ENCODE peak calls at places on chromosomes 11 and 22, in seven cellular contexts. One of them, this sample, is unnamed.

GRCh38 chr11:92670293-92670890 is 299.1 kb upstream of the MTNR1B start:
- DNase-seq in cardiac fibroblast: no peak
- DNase-seq in epithelial cell of proximal tubule: no peak
- DNase-seq in tibial nerve: no peak
- DNase-seq in fibroblast of the aortic adventitia: no peak
- DNase-seq in endothelial cell: no peak
- DNase-seq in MCF 10A: no peak
- DNase-seq in this sample: no peak

GRCh38 chr22:48490513-48491411 is 1336.9 kb downstream of the BRD1 start:
- DNase-seq in epithelial cell of proximal tubule: no peak
- DNase-seq in cardiac fibroblast: no peak
- DNase-seq in endothelial cell: no peak
- DNase-seq in MCF 10A: no peak
- DNase-seq in tibial nerve: no peak
- DNase-seq in fibroblast of the aortic adventitia: no peak
- DNase-seq in this sample: no peak

GRCh38 chr11:118901494-118902335 is 18.0 kb downstream of the CXCR5 start:
- DNase-seq in fibroblast of the aortic adventitia: no peak
- DNase-seq in epithelial cell of proximal tubule: no peak
- DNase-seq in endothelial cell: no peak
- DNase-seq in tibial nerve: no peak
- DNase-seq in cardiac fibroblast: no peak
- DNase-seq in MCF 10A: no peak
- DNase-seq in this sample: no peak

GRCh38 chr22:10781571-10782403 is 4746.2 kb upstream of the OR11H1 start:
- DNase-seq in fibroblast of the aortic adventitia: no peak
- DNase-seq in endothelial cell: no peak
- DNase-seq in cardiac fibroblast: no peak
- DNase-seq in MCF 10A: no peak
- DNase-seq in tibial nerve: no peak
- DNase-seq in epithelial cell of proximal tubule: no peak
- DNase-seq in this sample: no peak

GRCh38 chr11:93537022-93537421 is 6.2 kb downstream of the SMCO4 start:
- DNase-seq in epithelial cell of proximal tubule: no peak
- DNase-seq in cardiac fibroblast: no peak
- DNase-seq in endothelial cell: no peak
- DNase-seq in tibial nerve: no peak
- DNase-seq in MCF 10A: no peak
- DNase-seq in fibroblast of the aortic adventitia: no peak
- DNase-seq in this sample: no peak

GRCh38 chr22:21457023-21457787 is 10.0 kb upstream of the TMEM191C start:
- DNase-seq in endothelial cell: no peak
- DNase-seq in fibroblast of the aortic adventitia: no peak
- DNase-seq in MCF 10A: peak; percentile 43
- DNase-seq in tibial nerve: no peak
- DNase-seq in epithelial cell of proximal tubule: no peak
- DNase-seq in cardiac fibroblast: no peak
- DNase-seq in this sample: no peak

GRCh38 chr11:115918579-115918978 is 414.4 kb upstream of the CADM1 start:
- DNase-seq in endothelial cell: no peak
- DNase-seq in fibroblast of the aortic adventitia: no peak
- DNase-seq in MCF 10A: no peak
- DNase-seq in cardiac fibroblast: no peak
- DNase-seq in epithelial cell of proximal tubule: no peak
- DNase-seq in tibial nerve: no peak
- DNase-seq in this sample: no peak

GRCh38 chr11:10125522-10126133 is 168.4 kb downstream of the SBF2 start:
- DNase-seq in endothelial cell: no peak
- DNase-seq in MCF 10A: peak; percentile 18
- DNase-seq in tibial nerve: no peak
- DNase-seq in epithelial cell of proximal tubule: no peak
- DNase-seq in fibroblast of the aortic adventitia: peak; percentile 86
- DNase-seq in cardiac fibroblast: peak; percentile 55
- DNase-seq in this sample: peak; percentile 22

GRCh38 chr11:11313902-11314692 is 39.0 kb downstream of the CSNK2A3 start:
- DNase-seq in tibial nerve: no peak
- DNase-seq in cardiac fibroblast: no peak
- DNase-seq in epithelial cell of proximal tubule: no peak
- DNase-seq in fibroblast of the aortic adventitia: no peak
- DNase-seq in endothelial cell: no peak
- DNase-seq in MCF 10A: no peak
- DNase-seq in this sample: no peak

GRCh38 chr11:28836285-28837081 is 728.3 kb downstream of the METTL15 start:
- DNase-seq in cardiac fibroblast: peak; percentile 94
- DNase-seq in epithelial cell of proximal tubule: peak; percentile 99
- DNase-seq in MCF 10A: peak; percentile 75
- DNase-seq in fibroblast of the aortic adventitia: peak; percentile 98
- DNase-seq in endothelial cell: no peak
- DNase-seq in tibial nerve: no peak
- DNase-seq in this sample: peak; percentile 92

GRCh38 chr11:72962084-72962483 is 147.9 kb downstream of the ATG16L2 start:
- DNase-seq in tibial nerve: no peak
- DNase-seq in endothelial cell: no peak
- DNase-seq in epithelial cell of proximal tubule: no peak
- DNase-seq in fibroblast of the aortic adventitia: peak; percentile 60
- DNase-seq in cardiac fibroblast: peak; percentile 67
- DNase-seq in MCF 10A: peak; percentile 57
- DNase-seq in this sample: no peak

GRCh38 chr22:27719535-27720227 is 81.9 kb downstream of the MN1 start:
- DNase-seq in cardiac fibroblast: no peak
- DNase-seq in tibial nerve: no peak
- DNase-seq in epithelial cell of proximal tubule: no peak
- DNase-seq in fibroblast of the aortic adventitia: peak; percentile 82
- DNase-seq in endothelial cell: no peak
- DNase-seq in MCF 10A: peak; percentile 96
- DNase-seq in this sample: no peak

GRCh38 chr11:69704508-69705245 is 855 bp upstream of the FGF19 start:
- DNase-seq in fibroblast of the aortic adventitia: no peak
- DNase-seq in cardiac fibroblast: peak; percentile 16
- DNase-seq in endothelial cell: peak; percentile 64
- DNase-seq in epithelial cell of proximal tubule: no peak
- DNase-seq in tibial nerve: no peak
- DNase-seq in MCF 10A: no peak
- DNase-seq in this sample: no peak

GRCh38 chr11:33897761-33898403 is 6.0 kb upstream of the LMO2 start:
- DNase-seq in endothelial cell: no peak
- DNase-seq in epithelial cell of proximal tubule: no peak
- DNase-seq in tibial nerve: no peak
- DNase-seq in MCF 10A: no peak
- DNase-seq in cardiac fibroblast: no peak
- DNase-seq in fibroblast of the aortic adventitia: no peak
- DNase-seq in this sample: no peak

GRCh38 chr11:72818971-72819370 is 4.8 kb downstream of the ATG16L2 start:
- DNase-seq in fibroblast of the aortic adventitia: no peak
- DNase-seq in epithelial cell of proximal tubule: no peak
- DNase-seq in tibial nerve: no peak
- DNase-seq in endothelial cell: no peak
- DNase-seq in cardiac fibroblast: no peak
- DNase-seq in MCF 10A: no peak
- DNase-seq in this sample: no peak

GRCh38 chr11:125069008-125069407 is 5.9 kb downstream of the SLC37A2 start:
- DNase-seq in epithelial cell of proximal tubule: no peak
- DNase-seq in cardiac fibroblast: no peak
- DNase-seq in endothelial cell: no peak
- DNase-seq in tibial nerve: no peak
- DNase-seq in fibroblast of the aortic adventitia: peak; percentile 55
- DNase-seq in MCF 10A: no peak
- DNase-seq in this sample: no peak

GRCh38 chr11:12531020-12531419 is 143.2 kb upstream of the TEAD1 start:
- DNase-seq in cardiac fibroblast: no peak
- DNase-seq in endothelial cell: no peak
- DNase-seq in tibial nerve: no peak
- DNase-seq in MCF 10A: no peak
- DNase-seq in epithelial cell of proximal tubule: no peak
- DNase-seq in fibroblast of the aortic adventitia: no peak
- DNase-seq in this sample: no peak

GRCh38 chr11:127491589-127491988 is 491.0 kb upstream of the KIRREL3 start:
- DNase-seq in MCF 10A: no peak
- DNase-seq in tibial nerve: no peak
- DNase-seq in endothelial cell: no peak
- DNase-seq in cardiac fibroblast: no peak
- DNase-seq in fibroblast of the aortic adventitia: no peak
- DNase-seq in epithelial cell of proximal tubule: no peak
- DNase-seq in this sample: no peak

GRCh38 chr11:127490896-127491295 is 490.3 kb upstream of the KIRREL3 start:
- DNase-seq in fibroblast of the aortic adventitia: no peak
- DNase-seq in endothelial cell: no peak
- DNase-seq in epithelial cell of proximal tubule: no peak
- DNase-seq in cardiac fibroblast: no peak
- DNase-seq in tibial nerve: no peak
- DNase-seq in MCF 10A: no peak
- DNase-seq in this sample: no peak

GRCh38 chr11:127496165-127496564 is 495.6 kb upstream of the KIRREL3 start:
- DNase-seq in endothelial cell: no peak
- DNase-seq in fibroblast of the aortic adventitia: no peak
- DNase-seq in cardiac fibroblast: no peak
- DNase-seq in MCF 10A: no peak
- DNase-seq in epithelial cell of proximal tubule: no peak
- DNase-seq in tibial nerve: no peak
- DNase-seq in this sample: no peak

GRCh38 chr11:127492025-127492424 is 491.5 kb upstream of the KIRREL3 start:
- DNase-seq in cardiac fibroblast: no peak
- DNase-seq in endothelial cell: no peak
- DNase-seq in tibial nerve: no peak
- DNase-seq in fibroblast of the aortic adventitia: no peak
- DNase-seq in epithelial cell of proximal tubule: peak; percentile 46
- DNase-seq in MCF 10A: no peak
- DNase-seq in this sample: peak; percentile 33

DNA sequence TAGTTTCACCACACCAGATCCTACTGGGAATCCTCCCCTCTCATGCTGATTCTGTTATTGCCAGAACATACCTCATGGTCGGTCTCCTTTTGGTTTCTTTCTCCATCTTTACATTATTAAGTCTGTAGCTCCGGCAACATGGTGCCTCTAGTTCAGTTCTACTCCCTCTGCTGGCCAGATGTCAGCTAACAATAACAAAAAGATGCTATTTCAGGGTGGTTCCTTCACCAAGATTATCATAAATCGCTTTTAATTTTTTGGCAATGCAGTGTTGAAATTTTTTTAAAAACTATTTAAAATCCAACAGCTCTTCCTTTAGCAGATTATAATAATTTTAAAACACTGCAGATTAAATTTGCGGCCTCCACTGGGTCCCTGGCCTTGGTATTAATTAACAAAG is 492.8 kb upstream of the KIRREL3 start:
- DNase-seq in fibroblast of the aortic adventitia: no peak
- DNase-seq in endothelial cell: peak; percentile 16
- DNase-seq in cardiac fibroblast: no peak
- DNase-seq in epithelial cell of proximal tubule: no peak
- DNase-seq in MCF 10A: peak; percentile 52
- DNase-seq in tibial nerve: no peak
- DNase-seq in this sample: peak; percentile 4
- TF ChIP-seq CTCF in fibroblast of the aortic adventitia: no peak
- TF ChIP-seq CTCF in endothelial cell: peak; percentile 61
- TF ChIP-seq CTCF in cardiac fibroblast: peak; percentile 35
- TF ChIP-seq CTCF in epithelial cell of proximal tubule: peak; percentile 66
- TF ChIP-seq CTCF in MCF 10A: peak; percentile 30
- TF ChIP-seq CTCF in tibial nerve: no peak
- TF ChIP-seq CTCF in this sample: peak; percentile 57

GRCh38 chr11:1309498-1310314 is at the start of gene TOLLIP:
- DNase-seq in cardiac fibroblast: peak; percentile 93
- DNase-seq in epithelial cell of proximal tubule: no peak
- DNase-seq in fibroblast of the aortic adventitia: peak; percentile 90
- DNase-seq in tibial nerve: peak; percentile 89
- DNase-seq in MCF 10A: peak; percentile 91
- DNase-seq in endothelial cell: peak; percentile 98
- DNase-seq in this sample: peak; percentile 68
- TF ChIP-seq CTCF in cardiac fibroblast: peak; percentile 5
- TF ChIP-seq CTCF in epithelial cell of proximal tubule: peak; percentile 4
- TF ChIP-seq CTCF in fibroblast of the aortic adventitia: peak; percentile 31
- TF ChIP-seq CTCF in tibial nerve: peak; percentile 1
- TF ChIP-seq CTCF in MCF 10A: no peak
- TF ChIP-seq CTCF in endothelial cell: no peak
- TF ChIP-seq CTCF in this sample: peak; percentile 21

GRCh38 chr11:77473801-77474508 is at the start of gene PAK1:
- DNase-seq in fibroblast of the aortic adventitia: peak; percentile 76
- DNase-seq in cardiac fibroblast: peak; percentile 74
- DNase-seq in endothelial cell: peak; percentile 83
- DNase-seq in epithelial cell of proximal tubule: peak; percentile 37
- DNase-seq in MCF 10A: peak; percentile 83
- DNase-seq in tibial nerve: peak; percentile 67
- DNase-seq in this sample: peak; percentile 78
- TF ChIP-seq CTCF in fibroblast of the aortic adventitia: peak; percentile 28
- TF ChIP-seq CTCF in cardiac fibroblast: peak; percentile 8
- TF ChIP-seq CTCF in endothelial cell: no peak
- TF ChIP-seq CTCF in epithelial cell of proximal tubule: peak; percentile 23
- TF ChIP-seq CTCF in MCF 10A: no peak
- TF ChIP-seq CTCF in tibial nerve: peak; percentile 2
- TF ChIP-seq CTCF in this sample: peak; percentile 14

GRCh38 chr11:39113606-39114005 is 2345.8 kb downstream of the LRRC4C start:
- DNase-seq in tibial nerve: no peak
- DNase-seq in epithelial cell of proximal tubule: no peak
- DNase-seq in cardiac fibroblast: no peak
- DNase-seq in fibroblast of the aortic adventitia: no peak
- DNase-seq in MCF 10A: no peak
- DNase-seq in endothelial cell: no peak
- DNase-seq in this sample: no peak
- TF ChIP-seq CTCF in tibial nerve: no peak
- TF ChIP-seq CTCF in epithelial cell of proximal tubule: no peak
- TF ChIP-seq CTCF in cardiac fibroblast: no peak
- TF ChIP-seq CTCF in fibroblast of the aortic adventitia: no peak
- TF ChIP-seq CTCF in MCF 10A: no peak
- TF ChIP-seq CTCF in endothelial cell: no peak
- TF ChIP-seq CTCF in this sample: no peak

GRCh38 chr22:49767355-49768062 is 60.2 kb downstream of the BRD1 start:
- DNase-seq in cardiac fibroblast: peak; percentile 71
- DNase-seq in tibial nerve: no peak
- DNase-seq in fibroblast of the aortic adventitia: peak; percentile 63
- DNase-seq in epithelial cell of proximal tubule: peak; percentile 7
- DNase-seq in endothelial cell: peak; percentile 40
- DNase-seq in MCF 10A: peak; percentile 55
- DNase-seq in this sample: peak; percentile 6
- TF ChIP-seq CTCF in cardiac fibroblast: peak; percentile 86
- TF ChIP-seq CTCF in tibial nerve: peak; percentile 50
- TF ChIP-seq CTCF in fibroblast of the aortic adventitia: peak; percentile 74
- TF ChIP-seq CTCF in epithelial cell of proximal tubule: peak; percentile 87
- TF ChIP-seq CTCF in endothelial cell: peak; percentile 62
- TF ChIP-seq CTCF in MCF 10A: peak; percentile 65
- TF ChIP-seq CTCF in this sample: peak; percentile 63

DNA sequence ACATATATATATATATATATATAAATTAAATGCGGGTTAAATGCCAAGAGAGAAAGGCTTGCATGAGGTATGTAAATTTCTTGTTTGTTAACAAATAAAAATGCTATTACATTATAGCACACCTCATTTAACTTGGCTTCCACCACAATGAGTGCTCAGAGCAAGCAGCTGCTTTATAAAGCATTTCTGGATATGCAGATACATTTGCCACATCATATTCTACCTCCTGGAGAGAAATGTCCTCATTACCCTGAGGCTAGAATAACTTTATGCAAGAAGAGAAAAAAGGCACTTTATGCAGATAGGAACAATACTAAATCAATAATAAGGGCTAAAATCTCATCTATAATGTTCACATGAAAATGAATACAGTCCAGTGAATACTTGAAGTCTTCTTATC is 181.7 kb upstream of the CCDC90B start:
- DNase-seq in endothelial cell: no peak
- DNase-seq in epithelial cell of proximal tubule: no peak
- DNase-seq in tibial nerve: no peak
- DNase-seq in cardiac fibroblast: no peak
- DNase-seq in fibroblast of the aortic adventitia: no peak
- DNase-seq in MCF 10A: no peak
- DNase-seq in this sample: no peak
- TF ChIP-seq CTCF in endothelial cell: no peak
- TF ChIP-seq CTCF in epithelial cell of proximal tubule: no peak
- TF ChIP-seq CTCF in tibial nerve: no peak
- TF ChIP-seq CTCF in cardiac fibroblast: no peak
- TF ChIP-seq CTCF in fibroblast of the aortic adventitia: no peak
- TF ChIP-seq CTCF in MCF 10A: no peak
- TF ChIP-seq CTCF in this sample: no peak

GRCh38 chr11:67317365-67318238 is 14.3 kb downstream of the SSH3 start:
- DNase-seq in endothelial cell: peak; percentile 99
- DNase-seq in MCF 10A: peak; percentile 97
- DNase-seq in tibial nerve: peak; percentile 97
- DNase-seq in fibroblast of the aortic adventitia: peak; percentile 94
- DNase-seq in epithelial cell of proximal tubule: peak; percentile 42
- DNase-seq in cardiac fibroblast: peak; percentile 94
- DNase-seq in this sample: peak; percentile 88
- TF ChIP-seq CTCF in endothelial cell: peak; percentile 80
- TF ChIP-seq CTCF in MCF 10A: peak; percentile 87
- TF ChIP-seq CTCF in tibial nerve: peak; percentile 96
- TF ChIP-seq CTCF in fibroblast of the aortic adventitia: peak; percentile 87
- TF ChIP-seq CTCF in epithelial cell of proximal tubule: peak; percentile 86
- TF ChIP-seq CTCF in cardiac fibroblast: peak; percentile 85
- TF ChIP-seq CTCF in this sample: peak; percentile 85